ENCODE peak calls at places on chromosome 14, in eight cellular contexts. D, L, Y, A, K, E, Z and X are unnamed samples.

GRCh38 chr14:24339284-24340151 is at the start of gene RIPK3:
- ATAC-seq in D (peak; percentile 93), L (peak; percentile 89), Y (peak; percentile 93), E (peak; percentile 65), K (peak; percentile 54), A (peak; percentile 94), Z (peak; percentile 59), X (peak; percentile 29)

GRCh38 chr14:68479247-68479646 is 313.6 kb downstream of the ZFP36L1 start:
- ATAC-seq in E (no peak), Z (no peak), K (no peak), A (no peak), D (no peak), Y (no peak), L (no peak), X (no peak)

GRCh38 chr14:81401420-81402122 is 1.4 kb upstream of the STON2 start:
- ATAC-seq in K (peak; percentile 59), E (peak; percentile 49), D (no peak), Z (no peak), Y (no peak), L (no peak), A (peak; percentile 46), X (peak; percentile 77)

GRCh38 chr14:23359722-23360447 is 5.1 kb downstream of the EFS start:
- ATAC-seq in L (no peak), A (no peak), E (no peak), Y (no peak), D (no peak), Z (no peak), K (no peak), X (no peak)

GRCh38 chr14:85315891-85316290 is 214.1 kb upstream of the FLRT2 start:
- ATAC-seq in Z (no peak), K (no peak), L (no peak), E (no peak), A (no peak), D (no peak), Y (no peak), X (no peak)

GRCh38 chr14:67533754-67534085 is 630 bp downstream of the PLEKHH1 start:
- ATAC-seq in A (no peak), K (no peak), L (no peak), Z (no peak), E (peak; percentile 3), Y (no peak), D (peak; percentile 41), X (no peak)

GRCh38 chr14:59465570-59466150 is 480 bp upstream of the GPR135 start:
- ATAC-seq in K (no peak), Z (no peak), E (no peak), Y (no peak), L (peak; percentile 25), A (no peak), D (no peak), X (no peak)

GRCh38 chr14:28382460-28383220 is 383.9 kb upstream of the FOXG1 start:
- ATAC-seq in A (no peak), D (no peak), L (no peak), E (no peak), K (no peak), Y (no peak), Z (no peak), X (no peak)

GRCh38 chr14:98994571-98994970 is 277.4 kb downstream of the BCL11B start:
- ATAC-seq in K (no peak), A (peak; percentile 94), Y (peak; percentile 95), D (no peak), Z (no peak), L (no peak), E (no peak), X (no peak)

GRCh38 chr14:68738559-68738958 is 54.3 kb downstream of the ZFP36L1 start:
- ATAC-seq in K (no peak), Y (no peak), Z (no peak), L (no peak), D (no peak), E (no peak), A (no peak), X (no peak)

GRCh38 chr14:80445605-80446004 is 234.3 kb upstream of the DIO2 start:
- ATAC-seq in L (no peak), K (no peak), Z (no peak), E (no peak), A (no peak), D (no peak), Y (no peak), X (no peak)

GRCh38 chr14:32920696-32921276 is 17.9 kb upstream of the NPAS3 start:
- ATAC-seq in L (no peak), E (no peak), Z (no peak), D (no peak), Y (no peak), A (no peak), K (no peak), X (no peak)

GRCh38 chr14:88503754-88504406 is 50.9 kb downstream of the PTPN21 start:
- ATAC-seq in E (peak; percentile 53), L (no peak), Y (no peak), K (no peak), Z (no peak), A (no peak), D (peak; percentile 89), X (no peak)

GRCh38 chr14:68939893-68940613 is 39.0 kb downstream of the ACTN1 start:
- ATAC-seq in L (no peak), K (peak; percentile 89), Y (peak; percentile 59), Z (peak; percentile 86), E (peak; percentile 76), A (no peak), D (peak; percentile 43), X (peak; percentile 60)

GRCh38 chr14:59632381-59632780 is 55.8 kb upstream of the CCDC175 start:
- ATAC-seq in A (no peak), Z (no peak), Y (no peak), D (peak; percentile 75), K (no peak), L (no peak), E (no peak), X (no peak)

GRCh38 chr14:91373591-91374245 is 43.9 kb downstream of the CCDC88C start:
- ATAC-seq in D (peak; percentile 5), K (no peak), Z (no peak), L (peak; percentile 68), A (peak; percentile 57), Y (peak; percentile 49), E (no peak), X (no peak)

GRCh38 chr14:74293621-74294020 is 9.1 kb downstream of the ABCD4 start:
- ATAC-seq in L (no peak), E (no peak), Z (no peak), A (no peak), Y (no peak), K (no peak), D (no peak), X (no peak)

GRCh38 chr14:98227000-98227726 is 1044.8 kb downstream of the BCL11B start:
- ATAC-seq in K (no peak), L (no peak), Z (no peak), D (no peak), A (peak; percentile 80), E (no peak), Y (peak; percentile 57), X (no peak)

GRCh38 chr14:64117671-64118402 is 176.3 kb downstream of the ESR2 start:
- ATAC-seq in K (peak; percentile 90), Z (peak; percentile 90), A (no peak), E (peak; percentile 96), D (no peak), Y (no peak), L (no peak), X (peak; percentile 91)

GRCh38 chr14:21924479-21924878 is 250.9 kb upstream of the OR4E1 start:
- ATAC-seq in D (peak; percentile 90), E (no peak), A (peak; percentile 81), L (peak; percentile 87), Z (no peak), Y (peak; percentile 83), K (no peak), X (no peak)

GRCh38 chr14:102473559-102473958 is 36.0 kb downstream of the ANKRD9 start:
- ATAC-seq in E (no peak), L (no peak), K (no peak), A (no peak), Z (no peak), D (no peak), Y (no peak), X (no peak)

GRCh38 chr14:40371011-40371410 is 938.8 kb upstream of the FBXO33 start:
- ATAC-seq in Y (no peak), Z (no peak), D (no peak), A (no peak), E (no peak), L (no peak), K (no peak), X (no peak)

GRCh38 chr14:62077676-62078261 is 315.5 kb downstream of the SNAPC1 start:
- ATAC-seq in D (peak; percentile 46), Y (peak; percentile 66), Z (no peak), A (no peak), E (no peak), L (peak; percentile 69), K (no peak), X (no peak)

GRCh38 chr14:75359098-75359497 is 68.7 kb upstream of the JDP2 start:
- ATAC-seq in K (no peak), Y (no peak), A (no peak), E (no peak), L (no peak), D (no peak), Z (no peak), X (no peak)

GRCh38 chr14:103872492-103873113 is 25.2 kb upstream of the PPP1R13B start:
- ATAC-seq in D (peak; percentile 28), L (peak; percentile 77), E (no peak), Y (peak; percentile 41), A (peak; percentile 42), K (no peak), Z (no peak), X (no peak)

GRCh38 chr14:73744175-73744867 is 30.1 kb upstream of the PNMA1 start:
- ATAC-seq in A (no peak), D (peak; percentile 24), K (no peak), E (no peak), L (no peak), Y (no peak), Z (no peak), X (no peak)

GRCh38 chr14:59727073-59727661 is 143.4 kb downstream of the RTN1 start:
- ATAC-seq in A (no peak), D (no peak), E (no peak), L (no peak), Y (no peak), K (peak; percentile 41), Z (peak; percentile 43), X (no peak)

GRCh38 chr14:22811752-22812151 is 3.5 kb downstream of the SLC7A7 start:
- ATAC-seq in L (no peak), Z (no peak), E (no peak), Y (no peak), A (no peak), K (no peak), D (no peak), X (no peak)

GRCh38 chr14:37232907-37233481 is 35.3 kb downstream of the MIPOL1 start:
- ATAC-seq in Y (no peak), E (no peak), A (no peak), Z (no peak), D (peak; percentile 69), L (no peak), K (no peak), X (no peak)

GRCh38 chr14:101120636-101121398 is 217.3 kb upstream of the RTL1 start:
- ATAC-seq in L (no peak), K (peak; percentile 13), Y (peak; percentile 76), E (peak; percentile 60), D (peak; percentile 75), A (peak; percentile 39), Z (peak; percentile 58), X (peak; percentile 49)

GRCh38 chr14:31935406-31935805 is 141.7 kb upstream of the ARHGAP5 start:
- ATAC-seq in Y (no peak), A (no peak), D (peak; percentile 2), Z (no peak), E (no peak), L (no peak), K (no peak), X (no peak)

GRCh38 chr14:71606064-71606463 is 326.2 kb upstream of the RGS6 start:
- ATAC-seq in Z (no peak), K (no peak), Y (peak; percentile 33), L (no peak), E (no peak), D (no peak), A (no peak), X (no peak)

GRCh38 chr14:20682435-20683124 is 1.8 kb upstream of the RNASE4 start:
- ATAC-seq in E (peak; percentile 89), D (peak; percentile 68), Z (peak; percentile 93), A (peak; percentile 63), K (peak; percentile 92), L (peak; percentile 47), Y (peak; percentile 63), X (peak; percentile 87)

GRCh38 chr14:33280646-33281045 is 342.0 kb downstream of the NPAS3 start:
- ATAC-seq in D (no peak), Y (no peak), E (no peak), Z (no peak), K (no peak), L (no peak), A (no peak), X (no peak)